ENCODE peak calls at places on chromosomes 6 and 20, in ten cellular contexts. Y is T-helper 2 cell; N is CD4-positive, alpha-beta T cell; S is activated CD8-positive, alpha-beta memory T cell treated with anti-CD3 and anti-CD28 coated beads for 24 hours; M is KBM-7; K is HFF-Myc; Z is frontal cortex; F is EL; D is foreskin keratinocyte; H is NCI-H1105. B is an unnamed sample.

GRCh38 chr6:122652431-122652830 is 42.2 kb downstream of the PKIB start:
- DNase-seq in Y (no peak), N (no peak), S (no peak), M (no peak), K (no peak), Z (no peak), F (no peak), D (peak; percentile 45), H (no peak), B (no peak)

GRCh38 chr6:87702589-87702945 is 534 bp upstream of the AKIRIN2 start:
- DNase-seq in Y (peak; percentile 40), N (no peak), S (no peak), M (no peak), K (no peak), Z (no peak), F (peak; percentile 52), D (peak; percentile 87), H (peak; percentile 51), B (peak; percentile 88)

GRCh38 chr6:63272397-63272796 is 47.4 kb downstream of the LGSN start:
- DNase-seq in Y (peak; percentile 23), N (no peak), S (no peak), M (peak; percentile 14), K (no peak), Z (no peak), F (peak; percentile 10), D (peak; percentile 23), H (peak; percentile 40), B (peak; percentile 8)

GRCh38 chr6:3381233-3382065 is 75.4 kb downstream of the SLC22A23 start:
- DNase-seq in Y (no peak), N (no peak), S (no peak), M (no peak), K (no peak), Z (no peak), F (no peak), D (no peak), H (no peak), B (no peak)

GRCh38 chr20:4601630-4602296 is 119.9 kb upstream of the PRND start:
- DNase-seq in Y (no peak), N (no peak), S (no peak), M (no peak), K (no peak), Z (no peak), F (peak; percentile 74), D (peak; percentile 28), H (peak; percentile 64), B (peak; percentile 43)

GRCh38 chr20:36162272-36162966 is 7.9 kb downstream of the EPB41L1 start:
- DNase-seq in Y (no peak), N (no peak), S (no peak), M (no peak), K (no peak), Z (no peak), F (no peak), D (no peak), H (peak; percentile 50), B (no peak)

GRCh38 chr6:18390476-18390875 is 3.3 kb downstream of the RNF144B start:
- DNase-seq in Y (peak; percentile 25), N (no peak), S (no peak), M (no peak), K (no peak), Z (no peak), F (no peak), D (no peak), H (no peak), B (no peak)

GRCh38 chr6:47419621-47420020 is 58.0 kb upstream of the CD2AP start:
- DNase-seq in Y (no peak), N (no peak), S (no peak), M (no peak), K (no peak), Z (no peak), F (no peak), D (peak; percentile 11), H (no peak), B (no peak)

GRCh38 chr6:73047801-73048200 is 177.5 kb downstream of the KHDC1L start:
- DNase-seq in Y (no peak), N (no peak), S (no peak), M (no peak), K (no peak), Z (no peak), F (no peak), D (peak; percentile 63), H (no peak), B (no peak)

GRCh38 chr20:21513881-21514540 is at the start of gene NKX2-2:
- DNase-seq in Y (no peak), N (no peak), S (no peak), M (peak; percentile 78), K (no peak), Z (peak; percentile 84), F (no peak), D (no peak), H (no peak), B (no peak)

GRCh38 chr6:129009856-129010255 is 126.9 kb downstream of the LAMA2 start:
- DNase-seq in Y (no peak), N (no peak), S (no peak), M (no peak), K (no peak), Z (no peak), F (no peak), D (no peak), H (no peak), B (no peak)

GRCh38 chr6:90219168-90219985 is 77.3 kb downstream of the BACH2 start:
- DNase-seq in Y (no peak), N (peak; percentile 16), S (no peak), M (no peak), K (peak; percentile 91), Z (no peak), F (peak; percentile 52), D (peak; percentile 74), H (peak; percentile 69), B (no peak)

GRCh38 chr6:20757761-20758160 is 223.5 kb downstream of the CDKAL1 start:
- DNase-seq in Y (no peak), N (no peak), S (no peak), M (no peak), K (no peak), Z (no peak), F (peak; percentile 49), D (peak; percentile 54), H (no peak), B (no peak)

GRCh38 chr20:38063911-38064310 is 30.4 kb downstream of the RPRD1B start:
- DNase-seq in Y (no peak), N (no peak), S (no peak), M (no peak), K (no peak), Z (no peak), F (no peak), D (no peak), H (no peak), B (no peak)

GRCh38 chr6:147071786-147072185 is 132.4 kb upstream of the STXBP5 start:
- DNase-seq in Y (no peak), N (no peak), S (no peak), M (peak; percentile 51), K (no peak), Z (no peak), F (no peak), D (no peak), H (no peak), B (no peak)

GRCh38 chr6:1363729-1364572 is 25.4 kb upstream of the FOXF2 start:
- DNase-seq in Y (no peak), N (no peak), S (no peak), M (no peak), K (peak; percentile 30), Z (no peak), F (peak; percentile 70), D (no peak), H (no peak), B (no peak)

GRCh38 chr20:54692168-54692887 is 216.9 kb downstream of the DOK5 start:
- DNase-seq in Y (no peak), N (no peak), S (no peak), M (no peak), K (no peak), Z (no peak), F (no peak), D (no peak), H (no peak), B (no peak)

GRCh38 chr6:160667854-160668481 is 3.9 kb upstream of the LPA start:
- DNase-seq in Y (peak; percentile 49), N (peak; percentile 12), S (no peak), M (peak; percentile 31), K (no peak), Z (no peak), F (no peak), D (peak; percentile 38), H (peak; percentile 64), B (peak; percentile 30)

GRCh38 chr6:120211955-120212792 is 862.6 kb upstream of the MAN1A1 start:
- DNase-seq in Y (no peak), N (no peak), S (no peak), M (no peak), K (no peak), Z (no peak), F (peak; percentile 19), D (peak; percentile 75), H (no peak), B (no peak)